ENCODE peak calls at places on chromosomes 2 and 18, in five cellular contexts. One of them, this sample, is unnamed.

GRCh38 chr2:98458207-98458606 is 13.5 kb downstream of the INPP4A start:
- DNase-seq in IMR-90: peak; percentile 60
- DNase-seq in GM23338: no peak
- DNase-seq in neural progenitor cell: no peak
- DNase-seq in psoas muscle: no peak
- DNase-seq in this sample: no peak

GRCh38 chr2:26185304-26185928 is 12.5 kb downstream of the GAREM2 start:
- DNase-seq in psoas muscle: no peak
- DNase-seq in neural progenitor cell: no peak
- DNase-seq in IMR-90: no peak
- DNase-seq in GM23338: no peak
- DNase-seq in this sample: no peak

GRCh38 chr2:43846140-43846793 is 7.5 kb downstream of the ABCG8 start:
- DNase-seq in GM23338: no peak
- DNase-seq in psoas muscle: no peak
- DNase-seq in IMR-90: no peak
- DNase-seq in neural progenitor cell: no peak
- DNase-seq in this sample: no peak

GRCh38 chr2:224646242-224646846 is 61.2 kb upstream of the CUL3 start:
- DNase-seq in psoas muscle: no peak
- DNase-seq in GM23338: peak; percentile 57
- DNase-seq in neural progenitor cell: peak; percentile 42
- DNase-seq in IMR-90: peak; percentile 4
- DNase-seq in this sample: no peak

GRCh38 chr2:122191331-122191730 is 435.9 kb downstream of the TSN start:
- DNase-seq in neural progenitor cell: peak; percentile 76
- DNase-seq in IMR-90: no peak
- DNase-seq in psoas muscle: no peak
- DNase-seq in GM23338: peak; percentile 88
- DNase-seq in this sample: no peak

GRCh38 chr2:170812716-170813585 is 3.7 kb upstream of the GAD1 start:
- DNase-seq in IMR-90: peak; percentile 84
- DNase-seq in psoas muscle: no peak
- DNase-seq in neural progenitor cell: peak; percentile 94
- DNase-seq in GM23338: peak; percentile 97
- DNase-seq in this sample: peak; percentile 62

GRCh38 chr2:26196683-26197418 is 24.0 kb downstream of the GAREM2 start:
- DNase-seq in GM23338: no peak
- DNase-seq in psoas muscle: no peak
- DNase-seq in IMR-90: no peak
- DNase-seq in neural progenitor cell: no peak
- DNase-seq in this sample: no peak

GRCh38 chr2:120434909-120435308 is 89.0 kb downstream of the INHBB start:
- DNase-seq in IMR-90: no peak
- DNase-seq in neural progenitor cell: no peak
- DNase-seq in GM23338: peak; percentile 44
- DNase-seq in psoas muscle: no peak
- DNase-seq in this sample: no peak

GRCh38 chr18:57088883-57089282 is 58.0 kb upstream of the BOD1L2 start:
- DNase-seq in neural progenitor cell: no peak
- DNase-seq in psoas muscle: no peak
- DNase-seq in IMR-90: no peak
- DNase-seq in GM23338: no peak
- DNase-seq in this sample: no peak

GRCh38 chr2:48270209-48270608 is 259.7 kb upstream of the STON1 start:
- DNase-seq in GM23338: no peak
- DNase-seq in neural progenitor cell: no peak
- DNase-seq in IMR-90: no peak
- DNase-seq in psoas muscle: no peak
- DNase-seq in this sample: no peak

GRCh38 chr18:35688757-35689156 is 107.2 kb downstream of the GALNT1 start:
- DNase-seq in IMR-90: no peak
- DNase-seq in GM23338: no peak
- DNase-seq in neural progenitor cell: no peak
- DNase-seq in psoas muscle: no peak
- DNase-seq in this sample: no peak

GRCh38 chr2:236568068-236568921 is 1.3 kb upstream of the ACKR3 start:
- DNase-seq in IMR-90: no peak
- DNase-seq in neural progenitor cell: peak; percentile 51
- DNase-seq in psoas muscle: peak; percentile 55
- DNase-seq in GM23338: peak; percentile 51
- DNase-seq in this sample: no peak

GRCh38 chr2:188102881-188103280 is 188.8 kb upstream of the GULP1 start:
- DNase-seq in neural progenitor cell: no peak
- DNase-seq in IMR-90: no peak
- DNase-seq in GM23338: no peak
- DNase-seq in psoas muscle: no peak
- DNase-seq in this sample: no peak

GRCh38 chr2:1588994-1589611 is 155.2 kb downstream of the PXDN start:
- DNase-seq in neural progenitor cell: peak; percentile 35
- DNase-seq in GM23338: peak; percentile 40
- DNase-seq in IMR-90: peak; percentile 43
- DNase-seq in psoas muscle: no peak
- DNase-seq in this sample: peak; percentile 37

DNA sequence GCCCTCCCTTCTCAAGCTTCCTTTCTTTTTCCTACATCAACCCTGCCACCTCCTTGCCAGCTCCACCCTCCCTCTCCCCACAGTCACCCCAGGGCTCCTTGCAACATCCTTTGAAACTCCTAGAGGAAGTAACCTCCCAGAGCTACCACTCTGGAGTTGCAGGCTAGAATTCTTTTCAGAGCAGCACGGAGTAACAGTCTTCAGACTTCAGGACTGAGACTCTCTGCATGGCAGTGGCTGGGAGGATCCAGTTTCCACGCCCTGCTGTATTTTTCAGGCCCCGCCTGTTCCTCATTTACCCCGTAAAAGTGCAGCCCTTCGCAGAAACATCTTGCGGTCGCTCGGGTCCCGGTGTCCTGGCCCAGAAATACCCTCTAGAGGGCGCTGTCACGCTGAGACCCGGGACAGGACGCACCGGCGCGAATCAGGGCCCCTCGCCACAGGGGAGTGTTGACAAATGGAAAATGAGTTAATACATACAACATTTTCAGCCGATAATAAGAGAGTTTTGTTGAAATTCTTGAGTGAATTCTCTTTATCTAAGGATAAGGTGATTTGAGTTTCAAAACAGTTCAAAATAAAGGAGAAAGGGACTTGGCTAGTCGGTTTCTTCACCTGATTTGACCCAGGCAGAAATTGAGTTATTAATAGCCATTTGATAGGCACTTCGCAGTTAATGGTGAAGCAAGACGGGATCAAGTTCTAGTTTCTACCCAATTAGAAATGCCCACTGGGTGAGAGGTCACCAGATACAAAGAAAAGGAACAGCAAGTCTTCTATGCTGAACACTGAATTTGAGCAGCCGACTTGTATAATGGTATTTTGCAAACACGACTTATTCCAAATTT is 18.5 kb upstream of the NTSR2 start:
- DNase-seq in IMR-90: peak; percentile 65
- DNase-seq in psoas muscle: peak; percentile 90
- DNase-seq in GM23338: peak; percentile 91
- DNase-seq in neural progenitor cell: peak; percentile 85
- DNase-seq in this sample: peak; percentile 86
- H3K27ac ChIP-seq in IMR-90: no peak overlapping the region
- H3K27ac ChIP-seq in psoas muscle: peak overlapping the region; percentile 90
- H3K27ac ChIP-seq in GM23338: no peak overlapping the region
- H3K27ac ChIP-seq in neural progenitor cell: no peak overlapping the region
- H3K27ac ChIP-seq in this sample: no peak overlapping the region

GRCh38 chr2:102621630-102622029 is 2.3 kb downstream of the SLC9A2 start:
- DNase-seq in GM23338: no peak
- DNase-seq in neural progenitor cell: no peak
- DNase-seq in psoas muscle: no peak
- DNase-seq in IMR-90: no peak
- DNase-seq in this sample: no peak

GRCh38 chr2:102619414-102620319 is at the start of gene SLC9A2:
- DNase-seq in GM23338: peak; percentile 76
- DNase-seq in neural progenitor cell: peak; percentile 89
- DNase-seq in psoas muscle: peak; percentile 47
- DNase-seq in IMR-90: no peak
- DNase-seq in this sample: no peak

GRCh38 chr2:102618452-102619413 is 620 bp upstream of the SLC9A2 start:
- DNase-seq in neural progenitor cell: peak; percentile 62
- DNase-seq in IMR-90: no peak
- DNase-seq in psoas muscle: peak; percentile 58
- DNase-seq in GM23338: peak; percentile 63
- DNase-seq in this sample: no peak

GRCh38 chr2:102622646-102623045 is 3.3 kb downstream of the SLC9A2 start:
- DNase-seq in neural progenitor cell: no peak
- DNase-seq in IMR-90: no peak
- DNase-seq in GM23338: no peak
- DNase-seq in psoas muscle: no peak
- DNase-seq in this sample: no peak

GRCh38 chr2:102620367-102620766 is 1.0 kb downstream of the SLC9A2 start:
- DNase-seq in GM23338: peak; percentile 36
- DNase-seq in psoas muscle: no peak
- DNase-seq in neural progenitor cell: no peak
- DNase-seq in IMR-90: no peak
- DNase-seq in this sample: no peak
- H3K27me3 ChIP-seq in GM23338: peaks cover 57% of the 10 kb centered on the region
- H3K27me3 ChIP-seq in psoas muscle: no peaks in the 10 kb centered on the region
- H3K27me3 ChIP-seq in neural progenitor cell: peaks cover 95% of the 10 kb centered on the region
- H3K27me3 ChIP-seq in IMR-90: peaks cover 38% of the 10 kb centered on the region
- H3K27me3 ChIP-seq in this sample: peaks cover 59% of the 10 kb centered on the region

GRCh38 chr2:139123795-139124194 is 343.6 kb upstream of the NXPH2 start:
- DNase-seq in GM23338: no peak
- DNase-seq in psoas muscle: no peak
- DNase-seq in neural progenitor cell: no peak
- DNase-seq in IMR-90: no peak
- DNase-seq in this sample: no peak

GRCh38 chr2:139122711-139123158 is 342.5 kb upstream of the NXPH2 start:
- DNase-seq in neural progenitor cell: no peak
- DNase-seq in psoas muscle: no peak
- DNase-seq in IMR-90: no peak
- DNase-seq in GM23338: peak; percentile 9
- DNase-seq in this sample: peak; percentile 88
- H3K27ac ChIP-seq in neural progenitor cell: no peak overlapping the region
- H3K27ac ChIP-seq in psoas muscle: no peak overlapping the region
- H3K27ac ChIP-seq in IMR-90: no peak overlapping the region
- H3K27ac ChIP-seq in GM23338: no peak overlapping the region
- H3K27ac ChIP-seq in this sample: peak overlapping the region; percentile 40

GRCh38 chr2:219056896-219057708 is 3.6 kb downstream of the IHH start:
- DNase-seq in IMR-90: no peak
- DNase-seq in psoas muscle: no peak
- DNase-seq in GM23338: peak; percentile 51
- DNase-seq in neural progenitor cell: peak; percentile 35
- DNase-seq in this sample: no peak

GRCh38 chr2:219058541-219059374 is 2.0 kb downstream of the IHH start:
- DNase-seq in IMR-90: no peak
- DNase-seq in neural progenitor cell: peak; percentile 57
- DNase-seq in psoas muscle: peak; percentile 55
- DNase-seq in GM23338: peak; percentile 52
- DNase-seq in this sample: no peak

GRCh38 chr2:219054956-219055903 is 5.5 kb downstream of the IHH start:
- DNase-seq in neural progenitor cell: no peak
- DNase-seq in IMR-90: no peak
- DNase-seq in GM23338: no peak
- DNase-seq in psoas muscle: no peak
- DNase-seq in this sample: no peak

GRCh38 chr2:219057709-219058540 is 2.8 kb downstream of the IHH start:
- DNase-seq in GM23338: peak; percentile 87
- DNase-seq in psoas muscle: peak; percentile 72
- DNase-seq in IMR-90: peak; percentile 56
- DNase-seq in neural progenitor cell: peak; percentile 92
- DNase-seq in this sample: peak; percentile 41

GRCh38 chr2:219056176-219056895 is 4.4 kb downstream of the IHH start:
- DNase-seq in psoas muscle: no peak
- DNase-seq in GM23338: no peak
- DNase-seq in neural progenitor cell: no peak
- DNase-seq in IMR-90: no peak
- DNase-seq in this sample: no peak
- H3K27me3 ChIP-seq in psoas muscle: peaks cover 72% of the 10 kb centered on the region
- H3K27me3 ChIP-seq in GM23338: peaks cover 73% of the 10 kb centered on the region
- H3K27me3 ChIP-seq in neural progenitor cell: peaks cover 100% of the 10 kb centered on the region
- H3K27me3 ChIP-seq in IMR-90: peaks cover 90% of the 10 kb centered on the region
- H3K27me3 ChIP-seq in this sample: peaks cover 85% of the 10 kb centered on the region

DNA sequence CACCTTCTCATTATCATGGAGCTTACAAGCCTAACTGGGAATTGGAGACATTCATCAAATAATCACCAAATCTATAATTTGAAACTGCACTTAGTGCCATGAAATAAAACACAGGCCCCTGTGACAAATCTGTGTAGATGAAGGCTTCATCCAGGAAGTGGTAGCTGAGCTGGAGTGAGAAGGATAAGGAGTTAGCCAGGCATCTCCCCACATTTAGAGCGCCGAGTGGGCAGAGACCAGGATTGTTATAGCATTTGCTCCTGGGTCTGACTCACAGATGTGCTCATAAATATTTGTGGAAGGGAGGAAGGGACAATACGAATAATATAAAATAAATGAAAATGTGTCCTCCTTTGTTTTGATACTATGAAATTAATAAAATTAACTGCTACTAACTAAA is 2.5 kb upstream of the MAT2A start:
- DNase-seq in IMR-90: peak; percentile 89
- DNase-seq in psoas muscle: no peak
- DNase-seq in neural progenitor cell: no peak
- DNase-seq in GM23338: no peak
- DNase-seq in this sample: peak; percentile 55
- H3K27ac ChIP-seq in IMR-90: peak overlapping the region; percentile 3
- H3K27ac ChIP-seq in psoas muscle: peak overlapping the region; percentile 99
- H3K27ac ChIP-seq in neural progenitor cell: no peak overlapping the region
- H3K27ac ChIP-seq in GM23338: no peak overlapping the region
- H3K27ac ChIP-seq in this sample: peak overlapping the region; percentile 100

GRCh38 chr18:79962311-79962710 is 2.1 kb upstream of the HSBP1L1 start:
- DNase-seq in GM23338: no peak
- DNase-seq in IMR-90: peak; percentile 61
- DNase-seq in neural progenitor cell: no peak
- DNase-seq in psoas muscle: no peak
- DNase-seq in this sample: no peak
- H3K27me3 ChIP-seq in GM23338: peaks cover 80% of the 10 kb centered on the region
- H3K27me3 ChIP-seq in IMR-90: no peaks in the 10 kb centered on the region
- H3K27me3 ChIP-seq in neural progenitor cell: peaks cover 67% of the 10 kb centered on the region
- H3K27me3 ChIP-seq in psoas muscle: no peaks in the 10 kb centered on the region
- H3K27me3 ChIP-seq in this sample: no peaks in the 10 kb centered on the region

This sample was measured in SJSA1.